ENCODE peak calls at places on chromosome 11, in four cellular contexts. A is astrocyte of the spinal cord, F is neural progenitor cell, N is cardiac fibroblast. P is an unnamed sample.

GRCh38 chr11:45530111-45530510 is 135.3 kb downstream of the CHST1 start:
- DNase-seq in A (no peak), N (no peak), F (no peak), P (no peak)

GRCh38 chr11:94924074-94925031 is 49.0 kb downstream of the CWC15 start:
- DNase-seq in N (no peak), A (no peak), F (no peak), P (peak; percentile 68)

GRCh38 chr11:808427-809286 is 1.1 kb upstream of the RPLP2 start:
- DNase-seq in F (no peak), N (no peak), A (no peak), P (peak; percentile 29)

GRCh38 chr11:65429724-65430405 is 7.3 kb downstream of the NEAT1 start:
- DNase-seq in A (peak; percentile 82), F (no peak), N (peak; percentile 94), P (no peak)

GRCh38 chr11:78188809-78189724 is at the start of gene USP35:
- DNase-seq in F (no peak), A (no peak), N (no peak), P (no peak)

GRCh38 chr11:120147094-120147949 is 9.4 kb upstream of the TRIM29 start:
- DNase-seq in F (no peak), N (no peak), A (no peak), P (no peak)

GRCh38 chr11:44960200-44960845 is 9.6 kb upstream of the TP53I11 start:
- DNase-seq in N (no peak), A (no peak), F (no peak), P (no peak)

GRCh38 chr11:116563028-116563712 is 209.6 kb downstream of the BUD13 start:
- DNase-seq in F (no peak), N (peak; percentile 4), A (peak; percentile 44), P (no peak)

GRCh38 chr11:93370260-93370659 is 39.7 kb downstream of the DEUP1 start:
- DNase-seq in F (no peak), A (peak; percentile 20), N (no peak), P (no peak)

GRCh38 chr11:101128571-101129202 is 926 bp downstream of the PGR start:
- DNase-seq in N (no peak), A (no peak), F (peak; percentile 36), P (no peak)

GRCh38 chr11:47506363-47506762 is 46.6 kb downstream of the CELF1 start:
- DNase-seq in N (peak; percentile 46), A (no peak), F (no peak), P (no peak)

GRCh38 chr11:100776212-100776896 is 89.3 kb downstream of the ARHGAP42 start:
- DNase-seq in A (peak; percentile 88), N (peak; percentile 70), F (no peak), P (no peak)

GRCh38 chr11:14065153-14065552 is 102.6 kb downstream of the SPON1 start:
- DNase-seq in A (no peak), F (no peak), N (no peak), P (no peak)

GRCh38 chr11:33652001-33652400 is 48.6 kb downstream of the C11orf91 start:
- DNase-seq in F (no peak), A (no peak), N (no peak), P (no peak)

GRCh38 chr11:116438651-116439479 is 333.9 kb downstream of the BUD13 start:
- DNase-seq in N (no peak), A (no peak), F (no peak), P (no peak)

GRCh38 chr11:119436715-119437114 is 13.7 kb upstream of the THY1 start:
- DNase-seq in N (no peak), F (no peak), A (no peak), P (no peak)

GRCh38 chr11:8318536-8318935 is 54.9 kb upstream of the LMO1 start:
- DNase-seq in F (peak; percentile 85), N (no peak), A (no peak), P (no peak)

GRCh38 chr11:59179121-59179520 is 7.2 kb downstream of the DTX4 start:
- DNase-seq in F (no peak), A (no peak), N (no peak), P (no peak)

GRCh38 chr11:88310246-88310645 is 27.3 kb downstream of the CTSC start:
- DNase-seq in N (no peak), F (no peak), A (peak; percentile 31), P (no peak)

GRCh38 chr11:120707098-120707497 is 195.6 kb downstream of the GRIK4 start:
- DNase-seq in N (no peak), F (no peak), A (peak; percentile 80), P (no peak)

GRCh38 chr11:57071829-57072228 is 83.1 kb downstream of the OR5AK2 start:
- DNase-seq in N (peak; percentile 76), A (no peak), F (no peak), P (no peak)

GRCh38 chr11:12536566-12536965 is 137.7 kb upstream of the TEAD1 start:
- DNase-seq in F (no peak), A (no peak), N (no peak), P (no peak)

GRCh38 chr11:26420331-26420730 is 88.4 kb downstream of the ANO3 start:
- DNase-seq in N (no peak), A (no peak), F (peak; percentile 37), P (no peak)

GRCh38 chr11:37504066-37504611 is 906.1 kb upstream of the RAG2 start:
- DNase-seq in N (peak; percentile 68), F (peak; percentile 46), A (peak; percentile 90), P (no peak)

GRCh38 chr11:122486793-122487495 is 168.6 kb upstream of the UBASH3B start:
- DNase-seq in F (peak; percentile 20), N (peak; percentile 16), A (peak; percentile 5), P (no peak)

GRCh38 chr11:46446343-46446751 is 54.8 kb upstream of the CHRM4 start:
- DNase-seq in F (no peak), N (peak; percentile 43), A (peak; percentile 55), P (no peak)

GRCh38 chr11:6608726-6609501 is 3.1 kb downstream of the TAF10 start:
- DNase-seq in N (no peak), A (no peak), F (no peak), P (no peak)

GRCh38 chr11:20634044-20634443 is 34.6 kb downstream of the SLC6A5 start:
- DNase-seq in F (no peak), N (no peak), A (no peak), P (no peak)

GRCh38 chr11:115103921-115104320 is 400.3 kb downstream of the CADM1 start:
- DNase-seq in A (no peak), N (no peak), F (no peak), P (no peak)

GRCh38 chr11:75325713-75326438 is 25.6 kb downstream of the ARRB1 start:
- DNase-seq in N (peak; percentile 93), F (no peak), A (peak; percentile 86), P (no peak)

GRCh38 chr11:131066551-131066950 is 150.3 kb upstream of the SNX19 start:
- DNase-seq in A (no peak), N (no peak), F (no peak), P (no peak)

GRCh38 chr11:47915407-47916137 is 64.8 kb upstream of the PTPRJ start:
- DNase-seq in F (no peak), N (no peak), A (no peak), P (peak; percentile 64)

GRCh38 chr11:66568124-66568916 is at the start of gene CTSF:
- DNase-seq in A (peak; percentile 72), F (no peak), N (peak; percentile 83), P (peak; percentile 53)

GRCh38 chr11:65476632-65477270 is 22.1 kb upstream of the MALAT1 start:
- DNase-seq in A (peak; percentile 38), N (no peak), F (no peak), P (no peak)

GRCh38 chr11:76459299-76459698 is 14.5 kb downstream of the EMSY start:
- DNase-seq in F (no peak), A (no peak), N (peak; percentile 3), P (no peak)

GRCh38 chr11:111356660-111357048 is 22.4 kb downstream of the POU2AF1 start:
- DNase-seq in A (no peak), N (no peak), F (no peak), P (no peak)

GRCh38 chr11:126060651-126061220 is 1.9 kb downstream of the CDON start:
- DNase-seq in N (no peak), A (no peak), F (peak; percentile 32), P (no peak)
- H3K4me3 ChIP-seq in N (no peak overlapping the region), A (no peak overlapping the region), F (peak overlapping the region; percentile 76), P (no peak overlapping the region)

DNA sequence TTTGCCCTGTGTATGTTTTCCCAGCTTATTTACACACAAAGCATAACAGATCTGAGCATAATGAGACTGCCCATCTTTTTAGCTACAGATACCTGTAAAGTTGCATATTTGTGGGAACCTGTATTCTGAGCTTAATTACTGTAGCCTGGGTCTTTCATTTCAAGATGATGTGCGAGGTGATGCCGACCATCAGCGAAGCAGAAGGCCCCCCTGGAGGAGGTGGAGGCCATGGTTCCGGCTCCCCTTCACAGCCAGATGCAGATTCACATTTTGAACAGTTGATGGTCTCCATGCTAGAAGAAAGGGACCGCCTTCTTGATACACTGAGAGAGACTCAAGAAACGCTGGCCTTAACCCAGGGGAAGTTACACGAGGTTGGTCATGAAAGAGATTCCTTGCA is 1.5 kb downstream of the PPFIA1 start:
- DNase-seq in N (no peak), A (no peak), F (no peak), P (no peak)
- H3K4me3 ChIP-seq in N (no peak overlapping the region), A (no peak overlapping the region), F (peak overlapping the region; percentile 86), P (peak overlapping the region; percentile 17)

GRCh38 chr11:3642071-3642951 is 519 bp upstream of the ART5 start:
- DNase-seq in A (peak; percentile 79), F (peak; percentile 97), N (peak; percentile 84), P (peak; percentile 57)

GRCh38 chr11:3644817-3645235 is at the start of gene ART1:
- DNase-seq in N (peak; percentile 3), A (no peak), F (no peak), P (no peak)

GRCh38 chr11:3639841-3640240 is 2.0 kb downstream of the ART5 start:
- DNase-seq in F (no peak), N (no peak), A (no peak), P (no peak)

GRCh38 chr11:3641191-3641590 is 601 bp downstream of the ART5 start:
- DNase-seq in N (no peak), F (no peak), A (no peak), P (no peak)

GRCh38 chr11:3641701-3642070 is at the start of gene ART5:
- DNase-seq in F (no peak), A (no peak), N (no peak), P (no peak)
- H3K4me3 ChIP-seq in F (peak within 1 kb of the TSS; percentile 60), A (peak within 1 kb of the TSS; percentile 48), N (peak within 1 kb of the TSS; percentile 58), P (no peak within 1 kb of the TSS)

DNA sequence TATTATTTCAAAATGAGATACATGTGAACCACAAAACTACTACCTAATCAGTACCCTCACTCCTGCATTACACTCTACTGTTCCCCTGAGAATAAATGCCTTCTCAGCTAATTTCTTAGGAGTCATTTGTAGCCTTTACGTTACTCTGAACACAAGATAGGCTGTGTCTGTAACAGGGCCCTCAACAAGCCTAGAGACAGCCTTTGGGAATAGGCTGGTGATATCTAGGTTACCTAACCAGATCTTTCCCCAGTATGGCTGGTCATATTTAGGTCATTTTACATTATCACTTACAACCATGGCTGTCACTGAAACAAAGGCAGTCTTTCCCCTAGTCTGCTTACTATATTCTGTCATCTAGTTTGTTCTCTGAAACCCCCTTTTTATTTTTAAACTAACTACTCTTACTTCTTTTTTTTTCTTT is 14.2 kb downstream of the ATM start:
- DNase-seq in F (no peak), N (no peak), A (no peak), P (no peak)
- H3K4me3 ChIP-seq in F (no peak overlapping the region), N (no peak overlapping the region), A (no peak overlapping the region), P (peak overlapping the region; percentile 69)

GRCh38 chr11:64227405-64227956 is 1.4 kb downstream of the NUDT22 start:
- DNase-seq in A (no peak), F (no peak), N (peak; percentile 51), P (no peak)
- H3K4me3 ChIP-seq in A (peak overlapping the region; percentile 80), F (no peak overlapping the region), N (peak overlapping the region; percentile 89), P (peak overlapping the region; percentile 62)

GRCh38 chr11:113141010-113141409 is 173.4 kb upstream of the TTC12 start:
- DNase-seq in A (no peak), F (no peak), N (no peak), P (no peak)
- H3K4me3 ChIP-seq in A (no peak overlapping the region), F (no peak overlapping the region), N (no peak overlapping the region), P (no peak overlapping the region)

P was measured in CD4-positive, CD25-positive, alpha-beta regulatory T cell.